ENCODE peak calls at places on chromosomes 6 and 20, in four cellular contexts. O is pancreas, L is substantia nigra, N is tibial nerve. T is an unnamed sample.

GRCh38 chr20:57905448-57905847 is 195.6 kb upstream of the PMEPA1 start:
- DNase-seq in N (no peak), O (no peak), L (no peak), T (no peak)

GRCh38 chr6:12343440-12344162 is 53.4 kb downstream of the EDN1 start:
- DNase-seq in O (peak), N (no peak), L (no peak), T (no peak)

GRCh38 chr6:168968228-168968627 is 285.4 kb downstream of the THBS2 start:
- DNase-seq in O (no peak), L (no peak), N (peak), T (no peak)

GRCh38 chr20:57166568-57167291 is 99.7 kb downstream of the BMP7 start:
- DNase-seq in O (no peak), N (no peak), L (no peak), T (no peak)

GRCh38 chr6:123518441-123519190 is 118.1 kb downstream of the TRDN start:
- DNase-seq in N (no peak), O (no peak), L (no peak), T (no peak)

GRCh38 chr20:4026093-4026601 is 10.8 kb upstream of the RNF24 start:
- DNase-seq in O (no peak), L (no peak), N (no peak), T (peak)

GRCh38 chr6:106599440-106599839 is 29.9 kb downstream of the RTN4IP1 start:
- DNase-seq in L (no peak), N (no peak), O (no peak), T (no peak)

GRCh38 chr20:25223179-25223661 is 24.7 kb upstream of the PYGB start:
- DNase-seq in N (no peak), O (no peak), L (no peak), T (no peak)

GRCh38 chr6:14673201-14673600 is 555.6 kb downstream of the CD83 start:
- DNase-seq in O (no peak), L (no peak), N (no peak), T (peak)

GRCh38 chr20:61749406-61750075 is 316.1 kb downstream of the TAF4 start:
- DNase-seq in L (no peak), O (no peak), N (no peak), T (no peak)

GRCh38 chr6:103273048-103273447 is 1586.7 kb downstream of the HACE1 start:
- DNase-seq in N (no peak), O (no peak), L (no peak), T (no peak)

GRCh38 chr6:36018339-36018738 is 6.1 kb downstream of the SLC26A8 start:
- DNase-seq in O (no peak), L (no peak), N (no peak), T (no peak)

GRCh38 chr6:143059616-143060353 is 904 bp upstream of the AIG1 start:
- DNase-seq in L (no peak), N (no peak), O (peak), T (no peak)

GRCh38 chr6:73108949-73109348 is 116.3 kb downstream of the KHDC1L start:
- DNase-seq in N (no peak), L (no peak), O (no peak), T (no peak)

GRCh38 chr6:113858067-113858604 is 991 bp downstream of the MARCKS start:
- DNase-seq in N (peak), O (peak), L (no peak), T (peak)

GRCh38 chr6:5202941-5203340 is 57.8 kb downstream of the LYRM4 start:
- DNase-seq in N (no peak), L (no peak), O (no peak), T (no peak)

GRCh38 chr20:39825524-39825923 is 863.4 kb downstream of the DHX35 start:
- DNase-seq in N (no peak), L (no peak), O (no peak), T (no peak)

GRCh38 chr20:53984354-53984753 is 86.0 kb downstream of the BCAS1 start:
- DNase-seq in L (no peak), N (no peak), O (no peak), T (no peak)

GRCh38 chr6:132084811-132085509 is 133.8 kb upstream of the CCN2 start:
- DNase-seq in O (no peak), N (no peak), L (no peak), T (no peak)

GRCh38 chr6:127554435-127555006 is 22.5 kb upstream of the C6orf58 start:
- DNase-seq in O (no peak), L (no peak), N (no peak), T (no peak)

GRCh38 chr6:71967436-71967835 is 81.1 kb downstream of the RIMS1 start:
- DNase-seq in N (no peak), O (no peak), L (no peak), T (no peak)

DNA sequence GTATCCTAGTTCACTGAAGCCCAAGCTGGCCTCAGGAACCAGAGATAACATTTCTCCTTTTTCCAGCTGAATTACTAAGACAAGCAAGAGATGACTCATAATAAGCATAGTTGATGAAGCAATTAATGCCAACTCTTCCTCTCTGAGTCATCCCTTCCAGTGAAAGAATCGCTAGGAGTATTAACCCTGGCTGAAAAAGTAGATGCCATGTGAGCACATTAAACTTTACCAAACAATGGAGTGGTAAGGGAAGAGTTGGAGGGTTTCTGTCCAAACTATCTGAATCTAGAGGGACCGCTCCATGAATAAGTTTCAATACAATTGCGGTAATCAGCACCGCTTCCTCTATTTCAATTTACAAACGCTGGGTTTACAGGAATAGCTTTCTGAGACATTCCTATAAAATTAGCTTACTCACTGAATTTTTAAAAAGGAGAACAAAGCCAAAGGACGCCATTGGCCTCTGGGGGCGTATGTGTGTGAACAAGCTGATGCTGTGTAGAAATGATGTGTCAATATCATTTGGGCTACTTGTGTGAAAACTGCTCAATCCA is 48.3 kb downstream of the ATXN1 start:
- DNase-seq in N (no peak), L (no peak), O (no peak), T (no peak)
- H3K27ac ChIP-seq in N (peak), L (peak), O (no peak), T (peak)

GRCh38 chr6:148395583-148396101 is 53.0 kb downstream of the SASH1 start:
- DNase-seq in O (no peak), L (no peak), N (no peak), T (peak)
- H3K27ac ChIP-seq in O (no peak), L (peak), N (no peak), T (peak)

DNA sequence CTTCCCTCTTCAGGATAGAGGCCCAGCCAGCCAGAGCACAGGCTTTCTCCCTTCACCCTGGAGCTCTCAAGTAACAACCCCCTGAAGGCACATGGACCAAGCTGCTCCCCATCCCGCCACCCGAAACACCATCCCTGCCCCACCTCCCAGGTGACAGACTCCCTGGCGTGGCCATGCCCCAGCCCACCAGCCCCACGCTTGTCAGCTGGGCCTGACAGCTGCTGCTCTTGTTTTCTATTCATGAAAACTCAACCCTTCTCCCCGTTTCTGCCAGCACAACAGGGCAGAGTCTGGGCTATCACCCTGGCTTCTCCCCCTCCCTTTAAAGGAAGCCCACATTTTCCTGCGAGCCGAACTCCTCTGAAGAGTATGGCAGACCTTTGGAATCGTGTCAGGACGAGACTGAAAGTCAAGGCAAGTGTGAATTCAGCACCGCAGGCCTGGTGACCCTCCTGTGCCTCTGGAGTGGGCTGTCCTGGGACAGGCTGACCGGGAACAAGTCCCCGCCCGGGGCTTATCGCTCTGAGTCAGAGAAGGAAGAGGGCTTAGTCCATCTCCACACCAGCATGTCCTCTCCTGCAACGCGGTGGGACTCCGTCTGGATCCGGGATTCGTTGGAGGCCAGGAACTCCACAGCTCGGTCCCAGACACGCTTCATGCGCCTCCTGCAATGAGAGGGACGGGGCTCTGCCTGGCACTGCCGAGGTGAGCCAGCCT is 16.7 kb downstream of the LEMD2 start:
- DNase-seq in O (no peak), N (no peak), L (no peak), T (no peak)
- H3K27ac ChIP-seq in O (no peak), N (no peak), L (peak), T (peak)

GRCh38 chr6:81969011-81969410 is 216.5 kb upstream of the TENT5A start:
- DNase-seq in O (no peak), N (no peak), L (no peak), T (no peak)

GRCh38 chr6:81966968-81967367 is 214.5 kb upstream of the TENT5A start:
- DNase-seq in L (no peak), O (no peak), N (no peak), T (no peak)

GRCh38 chr6:81969814-81970213 is 217.3 kb upstream of the TENT5A start:
- DNase-seq in O (no peak), N (no peak), L (no peak), T (no peak)
- H3K27ac ChIP-seq in O (no peak), N (no peak), L (no peak), T (no peak)

GRCh38 chr6:85464722-85465150 is 14.9 kb downstream of the NT5E start:
- DNase-seq in L (no peak), O (no peak), N (no peak), T (no peak)
- H3K27ac ChIP-seq in L (no peak), O (no peak), N (no peak), T (no peak)

DNA sequence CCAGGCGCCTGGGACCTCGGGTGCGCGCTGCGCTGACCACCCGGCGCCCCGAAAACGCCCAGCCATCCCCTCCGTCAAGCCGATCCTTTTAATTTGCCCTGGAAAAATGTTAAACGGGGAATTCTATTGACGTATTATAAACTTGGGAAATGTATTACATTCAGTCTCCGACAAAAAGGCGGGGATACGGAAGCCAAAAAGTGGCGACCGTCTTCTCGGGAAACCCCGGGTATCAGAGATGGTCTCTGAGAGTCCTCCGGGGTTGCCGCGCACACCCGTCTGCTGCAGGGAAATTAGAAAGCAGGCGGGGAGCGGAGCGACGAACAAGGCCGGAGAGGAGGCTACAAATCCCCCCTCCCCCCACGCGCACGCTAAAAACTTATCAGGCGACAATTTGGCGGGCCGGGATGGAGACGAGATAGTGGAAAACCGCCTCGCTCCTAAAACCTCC is 1.5 kb downstream of the SALL4 start:
- DNase-seq in N (no peak), O (peak), L (no peak), T (no peak)
- H3K27ac ChIP-seq in N (no peak), O (peak), L (no peak), T (no peak)

GRCh38 chr20:17531537-17532025 is 402 bp upstream of the BFSP1 start:
- DNase-seq in N (no peak), O (no peak), L (no peak), T (no peak)
- H3K27ac ChIP-seq in N (no peak), O (peak), L (no peak), T (peak)

GRCh38 chr6:130485870-130486269 is 120.1 kb downstream of the TMEM200A start:
- DNase-seq in O (no peak), N (no peak), L (no peak), T (no peak)

GRCh38 chr6:130482645-130483390 is 117.0 kb downstream of the TMEM200A start:
- DNase-seq in N (no peak), L (no peak), O (no peak), T (no peak)
- H3K27ac ChIP-seq in N (no peak), L (no peak), O (no peak), T (no peak)

GRCh38 chr6:31879901-31880300 is 1.1 kb upstream of the SLC44A4 start:
- DNase-seq in L (no peak), O (no peak), N (no peak), T (no peak)

GRCh38 chr6:31880616-31881015 is 1.8 kb upstream of the SLC44A4 start:
- DNase-seq in O (no peak), L (no peak), N (no peak), T (no peak)

GRCh38 chr6:31882344-31882743 is 3.5 kb upstream of the SLC44A4 start:
- DNase-seq in O (no peak), L (no peak), N (no peak), T (no peak)

GRCh38 chr6:31878761-31879542 is at the start of gene SLC44A4:
- DNase-seq in O (peak), L (no peak), N (no peak), T (no peak)

DNA sequence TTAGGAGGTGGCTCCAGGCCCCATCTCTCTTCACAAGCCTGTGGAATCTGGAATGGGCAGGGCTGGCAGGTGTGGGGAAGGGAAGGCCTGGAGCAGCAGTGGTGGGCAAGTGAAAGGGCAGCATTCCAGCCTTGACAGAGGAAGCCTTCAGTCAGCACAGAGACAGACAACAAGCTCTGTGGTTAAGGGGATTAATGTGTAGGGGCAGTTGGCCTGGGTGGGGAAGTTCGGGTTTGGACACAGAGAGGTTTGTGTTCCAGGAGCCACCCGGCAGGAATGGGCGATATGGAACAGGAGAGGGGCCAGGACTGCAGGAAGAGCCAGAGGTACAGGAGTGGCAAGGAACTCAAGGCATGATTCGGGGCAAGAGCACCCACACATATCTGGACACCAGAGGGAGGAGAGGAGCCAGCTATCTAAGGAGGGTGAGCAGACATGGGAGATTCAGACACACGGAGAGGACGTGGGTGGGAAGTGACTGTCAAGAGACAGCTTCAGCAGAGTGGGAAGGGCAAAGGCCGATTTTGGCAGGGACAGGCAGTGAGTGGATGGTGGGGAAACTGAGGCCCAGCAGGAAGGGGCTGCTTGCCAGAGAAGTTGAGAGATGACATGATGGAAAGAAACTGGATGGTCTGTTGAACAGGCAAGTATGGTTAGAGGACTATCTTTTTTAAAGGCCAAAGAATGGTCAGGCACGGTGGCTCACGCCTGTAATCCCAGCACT is 2.5 kb upstream of the SLC44A4 start:
- DNase-seq in N (no peak), O (no peak), L (no peak), T (no peak)
- H3K27ac ChIP-seq in N (no peak), O (no peak), L (no peak), T (no peak)

GRCh38 chr6:136249811-136250685 is at the start of gene MTFR2:
- DNase-seq in O (peak), N (peak), L (peak), T (peak)
- H3K27ac ChIP-seq in O (no peak), N (no peak), L (peak), T (no peak)

T was measured in caudate nucleus.